ENCODE peak calls at places on chromosomes 4 and X, in six cellular contexts. P, I, G, T, U and W are unnamed samples.
A peak's percentile ranks its signal among the peaks of the same experiment; 100 is the strongest.

GRCh38 chr4:104491826-104492771 is 2.6 kb downstream of the CXXC4 start:
- DNase-seq in P (no peak), I (peak; percentile 67), G (no peak), T (no peak), U (peak; percentile 8), W (no peak)

GRCh38 chrX:3697701-3698279 is 15.7 kb downstream of the PRKX start:
- DNase-seq in P (no peak), I (no peak), G (no peak), T (peak; percentile 87), U (no peak), W (no peak)

GRCh38 chr4:116796022-116796421 is 289.4 kb downstream of the TRAM1L1 start:
- DNase-seq in P (no peak), I (no peak), G (no peak), T (no peak), U (peak; percentile 6), W (no peak)

GRCh38 chr4:80092088-80092487 is 19.1 kb upstream of the ANTXR2 start:
- DNase-seq in P (no peak), I (no peak), G (no peak), T (no peak), U (no peak), W (no peak)

GRCh38 chrX:110966839-110967238 is 129.2 kb upstream of the PAK3 start:
- DNase-seq in P (no peak), I (no peak), G (no peak), T (no peak), U (no peak), W (no peak)

GRCh38 chr4:87521757-87522374 is 7.3 kb downstream of the SPARCL1 start:
- DNase-seq in P (no peak), I (no peak), G (no peak), T (no peak), U (no peak), W (no peak)

GRCh38 chr4:40056722-40057539 is at the start of gene N4BP2:
- DNase-seq in P (peak; percentile 83), I (peak; percentile 90), G (peak; percentile 90), T (peak; percentile 59), U (peak; percentile 60), W (peak; percentile 64)

GRCh38 chr4:158863296-158863695 is 94.5 kb downstream of the FNIP2 start:
- DNase-seq in P (no peak), I (no peak), G (no peak), T (no peak), U (no peak), W (no peak)